ENCODE peak calls at places on chromosomes 5 and 9, in eight cellular contexts. One of them, this sample, is unnamed.

GRCh38 chr5:173498871-173499470 is 117.5 kb downstream of the BOD1 start:
- ATAC-seq in Panc1: no peak
- ATAC-seq in upper lobe of left lung: peak; percentile 16
- ATAC-seq in GM12878: no peak
- ATAC-seq in K562: no peak
- ATAC-seq in HepG2: peak; percentile 71
- ATAC-seq in HCT116: peak; percentile 49
- ATAC-seq in GM23338: peak; percentile 73
- ATAC-seq in this sample: no peak

GRCh38 chr9:84435902-84436301 is 95.3 kb upstream of the SLC28A3 start:
- ATAC-seq in Panc1: no peak
- ATAC-seq in upper lobe of left lung: no peak
- ATAC-seq in GM12878: no peak
- ATAC-seq in K562: no peak
- ATAC-seq in HepG2: no peak
- ATAC-seq in HCT116: no peak
- ATAC-seq in GM23338: no peak
- ATAC-seq in this sample: no peak

GRCh38 chr9:14030350-14030823 is 283.6 kb downstream of the NFIB start:
- ATAC-seq in Panc1: no peak
- ATAC-seq in upper lobe of left lung: no peak
- ATAC-seq in GM12878: no peak
- ATAC-seq in K562: peak; percentile 71
- ATAC-seq in HepG2: no peak
- ATAC-seq in HCT116: no peak
- ATAC-seq in GM23338: no peak
- ATAC-seq in this sample: peak; percentile 41

GRCh38 chr9:99855467-99856176 is 33.9 kb downstream of the NR4A3 start:
- ATAC-seq in Panc1: no peak
- ATAC-seq in upper lobe of left lung: no peak
- ATAC-seq in GM12878: no peak
- ATAC-seq in K562: peak; percentile 65
- ATAC-seq in HepG2: peak; percentile 53
- ATAC-seq in HCT116: peak; percentile 52
- ATAC-seq in GM23338: peak; percentile 84
- ATAC-seq in this sample: no peak

GRCh38 chr9:40913928-40914673 is 214.4 kb downstream of the FOXD4L6 start:
- ATAC-seq in Panc1: no peak
- ATAC-seq in upper lobe of left lung: peak; percentile 23
- ATAC-seq in GM12878: no peak
- ATAC-seq in K562: no peak
- ATAC-seq in HepG2: no peak
- ATAC-seq in HCT116: no peak
- ATAC-seq in GM23338: no peak
- ATAC-seq in this sample: peak; percentile 32

GRCh38 chr5:73989956-73990355 is 364.0 kb downstream of the ARHGEF28 start:
- ATAC-seq in Panc1: no peak
- ATAC-seq in upper lobe of left lung: no peak
- ATAC-seq in GM12878: no peak
- ATAC-seq in K562: no peak
- ATAC-seq in HepG2: no peak
- ATAC-seq in HCT116: no peak
- ATAC-seq in GM23338: no peak
- ATAC-seq in this sample: no peak

GRCh38 chr9:94971378-94972131 is 245.1 kb downstream of the AOPEP start:
- ATAC-seq in Panc1: no peak
- ATAC-seq in upper lobe of left lung: no peak
- ATAC-seq in GM12878: no peak
- ATAC-seq in K562: no peak
- ATAC-seq in HepG2: peak; percentile 89
- ATAC-seq in HCT116: no peak
- ATAC-seq in GM23338: peak; percentile 45
- ATAC-seq in this sample: no peak

GRCh38 chr5:40775846-40776657 is 20.3 kb upstream of the TTC33 start:
- ATAC-seq in Panc1: no peak
- ATAC-seq in upper lobe of left lung: no peak
- ATAC-seq in GM12878: no peak
- ATAC-seq in K562: no peak
- ATAC-seq in HepG2: no peak
- ATAC-seq in HCT116: no peak
- ATAC-seq in GM23338: no peak
- ATAC-seq in this sample: no peak

GRCh38 chr9:120383999-120384924 is 195.7 kb downstream of the CDK5RAP2 start:
- ATAC-seq in Panc1: no peak
- ATAC-seq in upper lobe of left lung: no peak
- ATAC-seq in GM12878: no peak
- ATAC-seq in K562: no peak
- ATAC-seq in HepG2: peak; percentile 73
- ATAC-seq in HCT116: no peak
- ATAC-seq in GM23338: peak; percentile 21
- ATAC-seq in this sample: no peak

GRCh38 chr9:82170079-82170662 is 181.6 kb downstream of the SPATA31D1 start:
- ATAC-seq in Panc1: no peak
- ATAC-seq in upper lobe of left lung: no peak
- ATAC-seq in GM12878: no peak
- ATAC-seq in K562: no peak
- ATAC-seq in HepG2: no peak
- ATAC-seq in HCT116: no peak
- ATAC-seq in GM23338: peak; percentile 48
- ATAC-seq in this sample: no peak

GRCh38 chr9:75002422-75003023 is 25.6 kb downstream of the CARNMT1 start:
- ATAC-seq in Panc1: peak; percentile 53
- ATAC-seq in upper lobe of left lung: no peak
- ATAC-seq in GM12878: peak; percentile 52
- ATAC-seq in K562: peak; percentile 67
- ATAC-seq in HepG2: peak; percentile 34
- ATAC-seq in HCT116: peak; percentile 72
- ATAC-seq in GM23338: no peak
- ATAC-seq in this sample: peak; percentile 7

GRCh38 chr9:19232117-19232829 is 1.8 kb downstream of the DENND4C start:
- ATAC-seq in Panc1: no peak
- ATAC-seq in upper lobe of left lung: no peak
- ATAC-seq in GM12878: no peak
- ATAC-seq in K562: peak; percentile 14
- ATAC-seq in HepG2: no peak
- ATAC-seq in HCT116: no peak
- ATAC-seq in GM23338: no peak
- ATAC-seq in this sample: no peak

GRCh38 chr9:19232830-19233194 is 2.3 kb downstream of the DENND4C start:
- ATAC-seq in Panc1: no peak
- ATAC-seq in upper lobe of left lung: no peak
- ATAC-seq in GM12878: peak; percentile 16
- ATAC-seq in K562: no peak
- ATAC-seq in HepG2: no peak
- ATAC-seq in HCT116: no peak
- ATAC-seq in GM23338: no peak
- ATAC-seq in this sample: no peak

GRCh38 chr9:19231126-19232035 is 888 bp downstream of the DENND4C start:
- ATAC-seq in Panc1: peak; percentile 28
- ATAC-seq in upper lobe of left lung: peak; percentile 4
- ATAC-seq in GM12878: peak; percentile 15
- ATAC-seq in K562: peak; percentile 44
- ATAC-seq in HepG2: no peak
- ATAC-seq in HCT116: peak; percentile 6
- ATAC-seq in GM23338: peak; percentile 40
- ATAC-seq in this sample: no peak

GRCh38 chr9:19229725-19230355 is 653 bp upstream of the DENND4C start:
- ATAC-seq in Panc1: peak; percentile 83
- ATAC-seq in upper lobe of left lung: peak; percentile 79
- ATAC-seq in GM12878: peak; percentile 74
- ATAC-seq in K562: peak; percentile 67
- ATAC-seq in HepG2: peak; percentile 79
- ATAC-seq in HCT116: peak; percentile 71
- ATAC-seq in GM23338: peak; percentile 61
- ATAC-seq in this sample: peak; percentile 72

DNA sequence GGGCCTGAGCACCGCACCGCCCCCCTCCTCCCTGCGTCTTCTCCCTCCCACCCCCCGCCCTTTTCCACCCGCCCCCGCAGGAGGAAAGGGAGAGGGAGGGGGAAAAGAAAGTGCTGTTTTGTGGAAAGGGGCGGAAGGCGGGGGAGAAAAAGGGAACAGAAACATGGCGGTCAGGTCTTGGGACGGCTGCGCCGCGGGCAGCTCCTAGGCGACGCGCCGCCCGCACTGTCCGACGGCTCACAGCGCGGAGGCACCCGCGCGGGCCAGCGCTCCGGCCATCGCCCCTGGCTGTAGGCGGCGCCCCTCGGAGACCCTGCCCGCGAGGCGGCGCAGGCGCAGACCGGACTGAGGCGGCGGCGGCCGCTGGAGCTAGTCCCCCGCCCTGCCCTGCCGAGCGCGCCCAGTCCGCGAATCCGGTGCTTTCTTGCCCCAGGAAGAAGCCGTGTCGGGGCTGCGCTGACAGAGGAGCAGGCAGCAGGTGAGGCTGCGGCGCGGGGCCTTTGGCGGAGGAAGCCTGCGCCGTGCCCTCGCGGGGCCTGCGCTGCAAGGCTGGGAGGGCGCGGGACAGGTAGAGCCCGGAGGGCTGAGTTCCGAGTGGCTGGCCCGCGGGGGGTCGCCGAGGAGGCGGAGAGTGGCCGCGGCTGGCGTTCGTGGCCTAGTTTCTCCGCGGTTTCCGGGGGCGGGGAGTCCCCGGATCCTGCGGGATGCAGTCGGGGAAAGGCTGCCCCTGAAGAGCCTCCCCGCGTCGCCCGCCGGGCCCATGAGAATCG is at the start of gene DENND4C:
- ATAC-seq in Panc1: peak; percentile 90
- ATAC-seq in upper lobe of left lung: peak; percentile 93
- ATAC-seq in GM12878: peak; percentile 90
- ATAC-seq in K562: peak; percentile 89
- ATAC-seq in HepG2: peak; percentile 94
- ATAC-seq in HCT116: peak; percentile 82
- ATAC-seq in GM23338: peak; percentile 83
- ATAC-seq in this sample: peak; percentile 92
- TF ChIP-seq POLR2AphosphoS5 in Panc1: no peak
- TF ChIP-seq POLR2AphosphoS5 in upper lobe of left lung: peak; percentile 90
- TF ChIP-seq POLR2AphosphoS5 in GM12878: peak; percentile 65
- TF ChIP-seq POLR2AphosphoS5 in K562: peak; percentile 37
- TF ChIP-seq POLR2AphosphoS5 in HepG2: peak; percentile 67
- TF ChIP-seq POLR2AphosphoS5 in HCT116: peak; percentile 76
- TF ChIP-seq POLR2AphosphoS5 in GM23338: peak; percentile 81
- TF ChIP-seq POLR2AphosphoS5 in this sample: peak; percentile 47

DNA sequence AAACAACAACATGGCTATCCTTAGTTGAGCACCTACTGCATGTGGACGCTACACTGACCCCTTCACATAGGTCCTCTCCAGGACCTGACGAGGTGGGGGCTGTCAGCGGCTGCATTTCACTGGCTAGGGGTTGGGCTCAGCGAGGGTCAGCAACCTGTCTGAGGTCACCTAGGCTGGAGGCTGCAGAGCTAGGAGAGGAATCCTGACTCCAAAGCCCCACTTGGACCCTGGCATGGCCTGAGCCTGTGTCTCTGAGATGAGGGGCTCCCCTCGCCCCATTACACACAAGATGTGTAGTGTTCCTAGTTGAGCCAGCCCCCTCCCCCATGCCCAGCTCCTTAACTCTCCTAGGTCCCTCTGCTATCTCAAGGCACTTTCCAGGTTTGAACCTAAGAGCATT is 15.6 kb downstream of the CXXC5 start:
- ATAC-seq in Panc1: no peak
- ATAC-seq in upper lobe of left lung: no peak
- ATAC-seq in GM12878: no peak
- ATAC-seq in K562: no peak
- ATAC-seq in HepG2: no peak
- ATAC-seq in HCT116: no peak
- ATAC-seq in GM23338: no peak
- ATAC-seq in this sample: no peak
- H3K4me1 ChIP-seq in Panc1: peaks cover 91% of the 10 kb centered on the region
- H3K4me1 ChIP-seq in upper lobe of left lung: peaks cover 59% of the 10 kb centered on the region
- H3K4me1 ChIP-seq in GM12878: peaks cover 88% of the 10 kb centered on the region
- H3K4me1 ChIP-seq in K562: peaks cover 82% of the 10 kb centered on the region
- H3K4me1 ChIP-seq in HepG2: peaks cover 53% of the 10 kb centered on the region
- H3K4me1 ChIP-seq in HCT116: peaks cover 87% of the 10 kb centered on the region
- H3K4me1 ChIP-seq in GM23338: peaks cover 40% of the 10 kb centered on the region
- H3K4me1 ChIP-seq in this sample: peaks cover 42% of the 10 kb centered on the region

DNA sequence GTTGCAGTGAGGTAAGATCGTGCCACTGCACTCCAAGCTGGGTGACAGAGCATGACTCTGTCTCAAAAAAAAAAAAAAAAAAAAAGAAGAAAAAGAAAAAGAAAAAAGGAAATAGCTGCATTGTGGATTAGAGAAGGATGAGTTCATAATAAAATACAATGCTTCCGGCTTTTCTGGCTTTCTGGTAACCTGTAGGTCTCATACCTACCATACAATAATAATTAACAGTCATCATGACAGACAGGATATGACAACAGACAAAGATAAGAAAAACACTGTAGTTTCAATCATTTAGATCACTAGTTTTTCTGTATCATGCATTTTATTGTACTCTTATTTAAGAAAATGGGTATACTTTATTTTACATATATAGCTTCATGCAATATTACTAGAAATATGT is 40.7 kb upstream of the TRPM3 start:
- ATAC-seq in Panc1: no peak
- ATAC-seq in upper lobe of left lung: no peak
- ATAC-seq in GM12878: no peak
- ATAC-seq in K562: no peak
- ATAC-seq in HepG2: no peak
- ATAC-seq in HCT116: no peak
- ATAC-seq in GM23338: no peak
- ATAC-seq in this sample: no peak
- TF ChIP-seq POLR2AphosphoS5 in Panc1: no peak
- TF ChIP-seq POLR2AphosphoS5 in upper lobe of left lung: no peak
- TF ChIP-seq POLR2AphosphoS5 in GM12878: no peak
- TF ChIP-seq POLR2AphosphoS5 in K562: no peak
- TF ChIP-seq POLR2AphosphoS5 in HepG2: no peak
- TF ChIP-seq POLR2AphosphoS5 in HCT116: no peak
- TF ChIP-seq POLR2AphosphoS5 in GM23338: no peak
- TF ChIP-seq POLR2AphosphoS5 in this sample: no peak

GRCh38 chr9:132482196-132482813 is 72.3 kb downstream of the CFAP77 start:
- ATAC-seq in Panc1: no peak
- ATAC-seq in upper lobe of left lung: no peak
- ATAC-seq in GM12878: no peak
- ATAC-seq in K562: no peak
- ATAC-seq in HepG2: no peak
- ATAC-seq in HCT116: no peak
- ATAC-seq in GM23338: no peak
- ATAC-seq in this sample: no peak
- H3K4me1 ChIP-seq in Panc1: no peaks in the 10 kb centered on the region
- H3K4me1 ChIP-seq in upper lobe of left lung: no peaks in the 10 kb centered on the region
- H3K4me1 ChIP-seq in GM12878: no peaks in the 10 kb centered on the region
- H3K4me1 ChIP-seq in K562: no peaks in the 10 kb centered on the region
- H3K4me1 ChIP-seq in HepG2: no peaks in the 10 kb centered on the region
- H3K4me1 ChIP-seq in HCT116: no peaks in the 10 kb centered on the region
- H3K4me1 ChIP-seq in GM23338: no peaks in the 10 kb centered on the region
- H3K4me1 ChIP-seq in this sample: no peaks in the 10 kb centered on the region

DNA sequence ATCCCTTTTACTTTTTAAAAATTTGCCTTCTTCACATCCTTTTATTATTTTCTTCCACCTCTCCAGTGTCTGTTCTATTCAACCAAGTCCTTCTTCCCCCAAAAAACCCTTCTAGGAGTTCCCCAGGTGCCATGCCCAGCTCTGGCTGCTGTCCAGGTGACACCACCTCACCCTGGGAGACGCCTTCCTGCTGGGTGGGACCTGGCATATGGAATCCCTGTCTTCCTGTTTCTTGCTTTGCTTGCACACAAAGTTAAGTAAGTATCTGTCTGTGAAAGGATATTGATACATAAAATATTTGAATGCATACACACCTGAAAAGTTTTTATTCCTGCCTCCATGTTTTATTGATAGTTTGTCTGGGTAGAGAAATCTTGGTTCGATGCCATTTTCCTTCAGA is 23.1 kb upstream of the MED10 start:
- ATAC-seq in Panc1: no peak
- ATAC-seq in upper lobe of left lung: no peak
- ATAC-seq in GM12878: no peak
- ATAC-seq in K562: no peak
- ATAC-seq in HepG2: no peak
- ATAC-seq in HCT116: no peak
- ATAC-seq in GM23338: no peak
- ATAC-seq in this sample: no peak
- TF ChIP-seq POLR2AphosphoS5 in Panc1: no peak
- TF ChIP-seq POLR2AphosphoS5 in upper lobe of left lung: no peak
- TF ChIP-seq POLR2AphosphoS5 in GM12878: no peak
- TF ChIP-seq POLR2AphosphoS5 in K562: no peak
- TF ChIP-seq POLR2AphosphoS5 in HepG2: no peak
- TF ChIP-seq POLR2AphosphoS5 in HCT116: no peak
- TF ChIP-seq POLR2AphosphoS5 in GM23338: no peak
- TF ChIP-seq POLR2AphosphoS5 in this sample: no peak

This sample was measured in gastroesophageal sphincter.